ENCODE peak calls at places on chromosomes 16 and 17, in four cellular contexts. One of them, this sample, is unnamed.

GRCh38 chr17:42894283-42895184 is 6.1 kb upstream of the G6PC1 start:
- DNase-seq in HEK293T: no peak
- DNase-seq in pancreas: peak
- DNase-seq in NCI-H524: no peak
- DNase-seq in this sample: no peak

GRCh38 chr17:40369923-40370322 is 5.4 kb upstream of the GJD3 start:
- DNase-seq in pancreas: no peak
- DNase-seq in HEK293T: no peak
- DNase-seq in NCI-H524: no peak
- DNase-seq in this sample: no peak

GRCh38 chr16:58498341-58499091 is 1.4 kb upstream of the NDRG4 start:
- DNase-seq in HEK293T: no peak
- DNase-seq in pancreas: no peak
- DNase-seq in NCI-H524: no peak
- DNase-seq in this sample: no peak

GRCh38 chr16:77789085-77789611 is 784 bp downstream of the VAT1L start:
- DNase-seq in NCI-H524: peak
- DNase-seq in pancreas: no peak
- DNase-seq in HEK293T: no peak
- DNase-seq in this sample: no peak

GRCh38 chr16:85718682-85719081 is 29.9 kb upstream of the GINS2 start:
- DNase-seq in NCI-H524: no peak
- DNase-seq in HEK293T: peak
- DNase-seq in pancreas: no peak
- DNase-seq in this sample: no peak

GRCh38 chr16:72247821-72248253 is 75.9 kb upstream of the PMFBP1 start:
- DNase-seq in pancreas: peak
- DNase-seq in HEK293T: no peak
- DNase-seq in NCI-H524: no peak
- DNase-seq in this sample: no peak

GRCh38 chr17:41058741-41059140 is 1.2 kb downstream of the KRTAP2-3 start:
- DNase-seq in pancreas: no peak
- DNase-seq in HEK293T: no peak
- DNase-seq in NCI-H524: no peak
- DNase-seq in this sample: no peak

GRCh38 chr16:360698-361336 is 8.3 kb upstream of the AXIN1 start:
- DNase-seq in pancreas: no peak
- DNase-seq in HEK293T: no peak
- DNase-seq in NCI-H524: no peak
- DNase-seq in this sample: no peak

GRCh38 chr17:18364166-18364565 is 816 bp upstream of the SHMT1 start:
- DNase-seq in pancreas: no peak
- DNase-seq in HEK293T: no peak
- DNase-seq in NCI-H524: no peak
- DNase-seq in this sample: no peak

This sample was measured in anterior cingulate cortex.